ENCODE peak calls at places on chromosome 21, in four cellular contexts. Q is Kasumi-1, H is T-helper 9 cell, C is AG08395. L is an unnamed sample.

GRCh38 chr21:44436958-44437357 is 18.4 kb upstream of the LRRC3 start:
- DNase-seq in Q (no peak), H (no peak), C (no peak), L (no peak)

GRCh38 chr21:45549670-45550463 is 7.6 kb upstream of the SLC19A1 start:
- DNase-seq in Q (no peak), H (no peak), C (no peak), L (no peak)

GRCh38 chr21:14453339-14453738 is 70.4 kb upstream of the HSPA13 start:
- DNase-seq in Q (no peak), H (no peak), C (no peak), L (no peak)

GRCh38 chr21:39348040-39348354 is 891 bp downstream of the HMGN1 start:
- DNase-seq in Q (no peak), H (no peak), C (no peak), L (no peak)

GRCh38 chr21:32456497-32456918 is 44.0 kb downstream of the EVA1C start:
- DNase-seq in Q (no peak), H (no peak), C (peak; percentile 70), L (no peak)

GRCh38 chr21:37845535-37845934 is 70.7 kb downstream of the KCNJ6 start:
- DNase-seq in Q (no peak), H (no peak), C (no peak), L (no peak)

GRCh38 chr21:41431788-41432548 is 5.9 kb downstream of the MX1 start:
- DNase-seq in Q (no peak), H (no peak), C (no peak), L (no peak)

GRCh38 chr21:37338671-37339526 is 27.7 kb upstream of the DYRK1A start:
- DNase-seq in Q (no peak), H (no peak), C (peak; percentile 94), L (no peak)

GRCh38 chr21:41064325-41064724 is 103.6 kb upstream of the BACE2 start:
- DNase-seq in Q (no peak), H (no peak), C (peak; percentile 42), L (no peak)